ENCODE peak calls at places on chromosomes 11 and 22, in five cellular contexts. Q is tibial artery, Z is pancreas, L is GM20000, B is right cardiac atrium. U is an unnamed sample.

GRCh38 chr11:109696191-109696897 is 274.4 kb downstream of the C11orf87 start:
- DNase-seq in Q (no peak), Z (no peak), L (no peak), B (no peak), U (no peak)

GRCh38 chr22:25630446-25630845 is 66.0 kb downstream of the GRK3 start:
- DNase-seq in Q (no peak), Z (no peak), L (no peak), B (no peak), U (no peak)

GRCh38 chr22:47899894-47900293 is 1137.4 kb downstream of the TBC1D22A start:
- DNase-seq in Q (no peak), Z (no peak), L (no peak), B (no peak), U (no peak)

GRCh38 chr11:96254087-96254486 is 88.9 kb downstream of the MAML2 start:
- DNase-seq in Q (no peak), Z (no peak), L (peak; percentile 40), B (no peak), U (no peak)

GRCh38 chr11:44747339-44747738 is 20.6 kb downstream of the TSPAN18 start:
- DNase-seq in Q (no peak), Z (no peak), L (no peak), B (no peak), U (no peak)

GRCh38 chr22:23053051-23053707 is 17.1 kb upstream of the GNAZ start:
- DNase-seq in Q (no peak), Z (no peak), L (no peak), B (no peak), U (no peak)

GRCh38 chr11:123111465-123111864 is 49.5 kb upstream of the HSPA8 start:
- DNase-seq in Q (no peak), Z (no peak), L (peak; percentile 66), B (no peak), U (peak; percentile 57)

GRCh38 chr11:68980776-68981065 is at the start of gene MRGPRD:
- DNase-seq in Q (no peak), Z (no peak), L (no peak), B (no peak), U (no peak)

GRCh38 chr11:45431301-45432018 is 145.3 kb upstream of the SYT13 start:
- DNase-seq in Q (no peak), Z (no peak), L (no peak), B (no peak), U (no peak)

GRCh38 chr11:2154889-2155288 is 6.1 kb downstream of the INS start:
- DNase-seq in Q (no peak), Z (no peak), L (no peak), B (no peak), U (no peak)

GRCh38 chr11:97621282-97621681 is 1231.5 kb downstream of the JRKL start:
- DNase-seq in Q (no peak), Z (no peak), L (no peak), B (no peak), U (no peak)

GRCh38 chr11:75347781-75348613 is 3.5 kb downstream of the ARRB1 start:
- DNase-seq in Q (peak; percentile 74), Z (no peak), L (no peak), B (peak; percentile 78), U (peak; percentile 47)

GRCh38 chr22:41411021-41411851 is 29.5 kb downstream of the TEF start:
- DNase-seq in Q (peak; percentile 94), Z (no peak), L (no peak), B (no peak), U (no peak)

GRCh38 chr11:125952973-125953372 is 7.1 kb downstream of the VSIG10L2 start:
- DNase-seq in Q (no peak), Z (peak; percentile 30), L (no peak), B (peak; percentile 81), U (no peak)

GRCh38 chr22:42939941-42940653 is 74.9 kb downstream of the PACSIN2 start:
- DNase-seq in Q (peak; percentile 77), Z (peak; percentile 86), L (no peak), B (peak; percentile 63), U (peak; percentile 81)

U was measured in RCC 7860.